ENCODE peak calls at places on chromosomes 2 and 18, in nine cellular contexts. P, G, W, Q, S, R, C, A and U are unnamed samples.

GRCh38 chr2:16073921-16074425 is 133.6 kb downstream of the MYCN start:
- DNase-seq in R (no peak), G (no peak), W (no peak), S (no peak), P (no peak), C (no peak), A (no peak), Q (no peak), U (no peak)

GRCh38 chr18:28494151-28494550 is 317.2 kb upstream of the CDH2 start:
- DNase-seq in C (no peak), P (no peak), R (no peak), Q (no peak), S (no peak), G (no peak), A (peak; percentile 82), W (no peak), U (no peak)

GRCh38 chr2:241559489-241560180 is 1.1 kb downstream of the BOK start:
- DNase-seq in W (no peak), C (no peak), R (peak; percentile 75), Q (no peak), S (peak; percentile 50), P (no peak), G (no peak), A (peak; percentile 79), U (no peak)

GRCh38 chr2:156352911-156353310 is 20.4 kb upstream of the NR4A2 start:
- DNase-seq in G (no peak), P (no peak), A (no peak), R (no peak), Q (no peak), S (no peak), W (no peak), C (no peak), U (no peak)

GRCh38 chr2:97355887-97356286 is 233.8 kb downstream of the ANKRD36B start:
- DNase-seq in P (peak; percentile 58), Q (no peak), C (peak; percentile 63), W (no peak), G (no peak), A (no peak), S (peak; percentile 23), R (peak; percentile 24), U (no peak)

GRCh38 chr2:36578343-36579296 is 19.3 kb downstream of the FEZ2 start:
- DNase-seq in P (no peak), A (no peak), W (no peak), G (no peak), C (no peak), R (no peak), S (no peak), Q (no peak), U (no peak)

GRCh38 chr2:33441235-33441810 is 35.1 kb upstream of the RASGRP3 start:
- DNase-seq in R (peak; percentile 76), P (no peak), A (peak; percentile 84), Q (peak; percentile 33), W (no peak), C (peak; percentile 63), S (peak; percentile 63), G (no peak), U (peak; percentile 57)

GRCh38 chr2:135650721-135651120 is 90.9 kb upstream of the UBXN4 start:
- DNase-seq in S (no peak), C (no peak), P (no peak), A (no peak), W (no peak), R (no peak), G (no peak), Q (no peak), U (no peak)

GRCh38 chr2:110713508-110714362 is 18.6 kb upstream of the ACOXL start:
- DNase-seq in Q (no peak), W (no peak), G (peak; percentile 21), A (peak; percentile 10), R (no peak), C (no peak), S (no peak), P (no peak), U (no peak)

GRCh38 chr18:50819727-50820378 is at the start of gene MRO:
- DNase-seq in S (peak; percentile 93), R (peak; percentile 87), P (peak; percentile 96), G (peak; percentile 21), W (peak; percentile 50), Q (peak; percentile 82), A (peak; percentile 85), C (peak; percentile 75), U (peak; percentile 63)
- H3K4me3 ChIP-seq in S (peak within 1 kb of the TSS; percentile 41), R (peak within 1 kb of the TSS; percentile 48), P (no peak within 1 kb of the TSS), G (peak within 1 kb of the TSS; percentile 36), W (peak within 1 kb of the TSS; percentile 44), Q (peak within 1 kb of the TSS; percentile 23), A (peak within 1 kb of the TSS; percentile 71), C (peak within 1 kb of the TSS; percentile 53), U (peak within 1 kb of the TSS; percentile 25)

DNA sequence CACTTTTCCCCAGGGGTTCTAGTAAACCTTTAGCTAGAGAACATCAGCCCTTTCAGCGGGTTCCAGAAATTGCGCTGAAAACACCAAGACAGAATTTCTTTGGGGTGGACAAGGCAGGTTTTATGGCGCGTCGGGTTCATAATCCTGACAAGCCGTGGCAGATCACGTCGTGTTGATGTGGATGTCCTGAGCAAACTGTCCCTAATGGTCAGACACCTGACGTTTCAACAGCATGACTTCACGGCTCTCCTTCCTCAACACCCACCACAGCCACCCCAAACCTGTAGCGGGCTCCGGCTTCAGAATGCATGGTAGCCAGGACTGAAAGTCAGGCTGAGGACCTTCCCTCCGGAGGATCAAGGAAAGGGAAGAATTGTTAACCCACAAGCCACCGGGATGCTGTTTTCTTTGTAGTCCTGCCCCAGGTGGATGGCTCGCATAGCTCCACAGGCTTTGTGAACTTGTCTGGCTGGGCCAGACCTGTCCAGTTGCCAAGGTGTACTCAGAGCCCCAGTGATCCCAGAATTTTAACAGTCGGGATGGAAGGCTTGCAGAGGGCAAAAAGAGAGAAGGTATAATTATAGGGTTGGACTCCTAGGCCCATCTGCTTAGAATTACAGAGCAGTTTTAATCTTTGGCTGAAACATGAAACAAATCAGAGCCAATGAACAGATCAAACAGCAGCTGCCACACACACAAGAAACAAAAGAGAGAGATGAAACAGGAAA is 1.5 kb downstream of the APCDD1 start:
- DNase-seq in G (no peak), W (no peak), A (no peak), Q (no peak), S (peak; percentile 19), R (peak; percentile 27), P (peak; percentile 88), C (no peak), U (no peak)
- H3K4me3 ChIP-seq in G (no peak overlapping the region), W (no peak overlapping the region), A (no peak overlapping the region), Q (peak overlapping the region; percentile 41), S (peak overlapping the region; percentile 77), R (peak overlapping the region; percentile 66), P (peak overlapping the region; percentile 70), C (no peak overlapping the region), U (no peak overlapping the region)

GRCh38 chr2:157628282-157628531 is 457 bp downstream of the ACVR1C start:
- DNase-seq in Q (no peak), S (no peak), R (no peak), G (no peak), A (no peak), C (no peak), P (no peak), W (no peak), U (no peak)

GRCh38 chr2:157628532-157629415 is at the start of gene ACVR1C:
- DNase-seq in A (peak; percentile 79), S (peak; percentile 91), G (no peak), Q (peak; percentile 66), W (peak; percentile 63), R (peak; percentile 98), P (peak; percentile 85), C (no peak), U (peak; percentile 15)

GRCh38 chr2:157627594-157628281 is 926 bp downstream of the ACVR1C start:
- DNase-seq in G (no peak), Q (no peak), P (no peak), S (peak; percentile 17), R (peak; percentile 49), C (no peak), W (peak; percentile 13), A (peak; percentile 38), U (no peak)

GRCh38 chr2:157620956-157621355 is 7.7 kb downstream of the ACVR1C start:
- DNase-seq in A (peak; percentile 71), R (no peak), G (no peak), S (no peak), P (no peak), C (no peak), Q (no peak), W (no peak), U (no peak)

DNA sequence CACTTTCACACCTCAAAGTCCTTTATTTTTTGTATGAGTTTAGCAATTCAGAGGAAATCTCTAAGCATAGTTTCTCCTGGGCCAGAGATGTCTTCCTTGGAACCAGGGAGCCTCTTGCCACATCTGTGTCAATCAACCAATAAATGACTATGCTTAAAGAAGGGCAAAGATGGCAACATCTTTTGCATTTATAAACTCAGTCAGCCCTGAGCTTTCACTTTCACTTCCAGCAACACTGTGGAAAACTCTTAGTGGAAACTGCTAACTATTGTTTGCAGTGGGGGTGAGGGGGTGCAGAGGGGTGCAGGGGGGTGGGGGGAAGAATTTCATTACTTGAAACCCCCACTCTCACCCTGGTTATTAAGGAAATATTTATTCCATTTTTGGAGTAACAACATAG is 3.4 kb downstream of the ACVR1C start:
- DNase-seq in R (no peak), G (no peak), P (no peak), S (no peak), A (peak; percentile 9), Q (no peak), W (no peak), C (no peak), U (no peak)
- H3K4me3 ChIP-seq in R (no peak overlapping the region), G (no peak overlapping the region), P (no peak overlapping the region), S (no peak overlapping the region), A (no peak overlapping the region), Q (no peak overlapping the region), W (no peak overlapping the region), C (no peak overlapping the region), U (no peak overlapping the region)

GRCh38 chr18:45688834-45689233 is 35.1 kb upstream of the SLC14A1 start:
- DNase-seq in R (no peak), Q (no peak), A (no peak), P (no peak), S (no peak), C (no peak), G (no peak), W (peak; percentile 25), U (no peak)
- H3K4me3 ChIP-seq in R (no peak overlapping the region), Q (no peak overlapping the region), A (no peak overlapping the region), P (no peak overlapping the region), S (no peak overlapping the region), C (no peak overlapping the region), G (no peak overlapping the region), W (no peak overlapping the region), U (no peak overlapping the region)

GRCh38 chr2:40287201-40287600 is 164.7 kb downstream of the SLC8A1 start:
- DNase-seq in G (no peak), R (no peak), P (no peak), C (no peak), Q (no peak), S (no peak), W (no peak), A (peak; percentile 54), U (no peak)
- H3K4me3 ChIP-seq in G (no peak overlapping the region), R (no peak overlapping the region), P (no peak overlapping the region), C (no peak overlapping the region), Q (no peak overlapping the region), S (no peak overlapping the region), W (no peak overlapping the region), A (no peak overlapping the region), U (no peak overlapping the region)

GRCh38 chr2:112047537-112048235 is 7.4 kb upstream of the TMEM87B start:
- DNase-seq in S (no peak), W (no peak), P (no peak), G (no peak), C (no peak), A (no peak), R (no peak), Q (no peak), U (no peak)
- H3K4me3 ChIP-seq in S (no peak overlapping the region), W (no peak overlapping the region), P (no peak overlapping the region), G (no peak overlapping the region), C (no peak overlapping the region), A (no peak overlapping the region), R (no peak overlapping the region), Q (no peak overlapping the region), U (no peak overlapping the region)